ENCODE peak calls at places on chromosomes 11 and 22, in eight cellular contexts. J, S, D, B, F, Q, G and O are unnamed samples.

GRCh38 chr22:45632791-45633515 is 38.7 kb upstream of the ATXN10 start:
- DNase-seq in Q (no peak), S (no peak), G (peak; percentile 23), J (no peak), B (no peak), D (no peak), F (no peak), O (no peak)

GRCh38 chr11:78097666-78098385 is 18.2 kb upstream of the NDUFC2 start:
- DNase-seq in G (no peak), D (no peak), S (no peak), Q (no peak), B (no peak), J (no peak), F (no peak), O (no peak)

GRCh38 chr11:72230764-72231365 is 6.3 kb downstream of the INPPL1 start:
- DNase-seq in G (no peak), J (no peak), Q (no peak), D (no peak), S (no peak), B (no peak), F (no peak), O (no peak)

GRCh38 chr11:30697032-30697431 is 110.9 kb upstream of the MPPED2 start:
- DNase-seq in S (no peak), Q (no peak), F (no peak), J (no peak), D (no peak), G (no peak), B (no peak), O (no peak)

GRCh38 chr11:15095736-15096228 is 18.9 kb upstream of the INSC start:
- DNase-seq in G (no peak), S (no peak), D (no peak), F (no peak), Q (no peak), J (no peak), B (no peak), O (no peak)

GRCh38 chr22:20653795-20654342 is 120.0 kb upstream of the SERPIND1 start:
- DNase-seq in J (no peak), S (no peak), G (no peak), B (no peak), F (no peak), D (no peak), Q (no peak), O (no peak)

GRCh38 chr22:50611341-50612060 is 10.9 kb downstream of the MAPK8IP2 start:
- DNase-seq in Q (peak; percentile 33), G (no peak), J (no peak), S (no peak), F (no peak), B (no peak), D (no peak), O (no peak)

GRCh38 chr11:19498986-19499669 is 213.5 kb upstream of the NAV2 start:
- DNase-seq in F (peak; percentile 45), Q (no peak), D (no peak), J (peak; percentile 58), B (no peak), G (peak; percentile 20), S (no peak), O (no peak)

GRCh38 chr22:41745968-41746367 is 46.7 kb downstream of the MEI1 start:
- DNase-seq in G (no peak), Q (no peak), J (no peak), S (no peak), D (no peak), B (no peak), F (no peak), O (no peak)

GRCh38 chr11:36478700-36479329 is 31.3 kb downstream of the TRAF6 start:
- DNase-seq in S (no peak), D (peak; percentile 27), Q (no peak), J (peak; percentile 49), G (peak; percentile 38), B (no peak), F (peak; percentile 28), O (peak; percentile 22)

GRCh38 chr11:114176321-114176720 is 116.8 kb downstream of the ZBTB16 start:
- DNase-seq in S (no peak), Q (no peak), D (no peak), G (no peak), B (no peak), F (no peak), J (no peak), O (no peak)

GRCh38 chr11:76856111-76856510 is 4.6 kb upstream of the ACER3 start:
- DNase-seq in S (no peak), J (no peak), B (no peak), G (no peak), F (no peak), D (no peak), Q (no peak), O (no peak)

GRCh38 chr11:8331767-8332166 is 68.1 kb upstream of the LMO1 start:
- DNase-seq in B (no peak), D (no peak), S (peak; percentile 30), Q (no peak), F (no peak), G (no peak), J (no peak), O (no peak)

GRCh38 chr22:46035742-46036557 is 59.0 kb upstream of the WNT7B start:
- DNase-seq in B (peak; percentile 100), D (peak; percentile 100), S (peak; percentile 100), J (peak; percentile 99), G (peak; percentile 100), F (peak; percentile 97), Q (peak; percentile 100), O (peak; percentile 96)

GRCh38 chr22:42925598-42925997 is 68.5 kb upstream of the ARFGAP3 start:
- DNase-seq in J (no peak), G (no peak), Q (no peak), F (no peak), D (no peak), S (peak; percentile 10), B (no peak), O (no peak)

GRCh38 chr22:24410110-24410856 is 17.1 kb upstream of the ADORA2A start:
- DNase-seq in F (no peak), J (no peak), G (no peak), Q (no peak), D (no peak), B (no peak), S (no peak), O (no peak)

GRCh38 chr11:11989774-11990744 is 18.4 kb downstream of the DKK3 start:
- DNase-seq in B (no peak), J (no peak), F (no peak), G (no peak), Q (no peak), D (no peak), S (no peak), O (no peak)

GRCh38 chr11:86183694-86184093 is 60.9 kb upstream of the EED start:
- DNase-seq in B (peak; percentile 27), F (no peak), Q (no peak), J (no peak), S (no peak), D (no peak), G (no peak), O (no peak)

GRCh38 chr11:55707029-55707428 is 45.0 kb downstream of the OR4C6 start:
- DNase-seq in J (no peak), D (no peak), S (no peak), G (no peak), F (peak; percentile 15), Q (no peak), B (no peak), O (no peak)

GRCh38 chr11:115272925-115273324 is 231.3 kb downstream of the CADM1 start:
- DNase-seq in D (no peak), S (no peak), F (no peak), Q (no peak), J (no peak), B (no peak), G (no peak), O (no peak)

GRCh38 chr22:11627798-11628650 is 3900.0 kb upstream of the OR11H1 start:
- DNase-seq in F (no peak), B (no peak), D (no peak), S (no peak), Q (no peak), G (no peak), J (no peak), O (no peak)

GRCh38 chr11:134283461-134284230 is 7.5 kb downstream of the GLB1L3 start:
- DNase-seq in S (no peak), Q (no peak), B (no peak), J (no peak), G (no peak), F (no peak), D (no peak), O (no peak)

GRCh38 chr22:46992121-46992731 is 229.8 kb downstream of the TBC1D22A start:
- DNase-seq in J (no peak), D (no peak), B (no peak), Q (no peak), F (no peak), S (no peak), G (no peak), O (no peak)

GRCh38 chr11:118338637-118339061 is 3.9 kb downstream of the CD3D start:
- DNase-seq in F (no peak), S (peak; percentile 55), B (peak; percentile 92), J (peak; percentile 44), Q (no peak), G (no peak), D (peak; percentile 42), O (no peak)

GRCh38 chr11:71338806-71339177 is 86.4 kb upstream of the SHANK2 start:
- DNase-seq in D (no peak), F (no peak), J (no peak), B (no peak), S (no peak), Q (no peak), G (no peak), O (no peak)

GRCh38 chr11:107018274-107018901 is at the start of gene GUCY1A2:
- DNase-seq in J (no peak), D (peak; percentile 42), B (no peak), G (peak; percentile 56), Q (no peak), F (no peak), S (peak; percentile 44), O (no peak)

GRCh38 chr11:48018561-48019229 is 38.3 kb downstream of the PTPRJ start:
- DNase-seq in G (peak; percentile 61), F (no peak), S (no peak), Q (no peak), B (no peak), D (no peak), J (peak; percentile 47), O (no peak)

GRCh38 chr11:10659339-10660216 is 34.0 kb downstream of the IRAG1 start:
- DNase-seq in G (peak; percentile 18), B (no peak), J (peak; percentile 37), S (peak; percentile 71), F (no peak), Q (no peak), D (peak; percentile 14), O (peak; percentile 96)

GRCh38 chr11:62391642-62392425 is 27.0 kb upstream of the SCGB1A1 start:
- DNase-seq in B (no peak), F (no peak), G (no peak), D (no peak), J (no peak), S (no peak), Q (no peak), O (no peak)

GRCh38 chr11:77821349-77821851 is 456 bp downstream of the AAMDC start:
- DNase-seq in F (no peak), B (no peak), S (peak; percentile 50), G (peak; percentile 41), J (peak; percentile 58), Q (no peak), D (peak; percentile 12), O (no peak)

GRCh38 chr22:49215840-49216239 is 611.8 kb downstream of the BRD1 start:
- DNase-seq in F (no peak), G (no peak), B (no peak), Q (peak; percentile 19), J (no peak), S (no peak), D (no peak), O (no peak)

GRCh38 chr11:96391698-96392307 is 2.0 kb downstream of the JRKL start:
- DNase-seq in D (no peak), J (no peak), Q (no peak), B (no peak), G (no peak), S (no peak), F (no peak), O (no peak)